ENCODE peak calls at places on chromosomes 2 and 18, in eight cellular contexts. Q is Peyer's patch, J is Calu3, G is GM06990, N is ovary, I is sigmoid colon, A is cardiac muscle cell, V is NCI-H146. F is an unnamed sample.

GRCh38 chr2:9474361-9475117 is at the start of gene IAH1:
- DNase-seq in A (peak; percentile 45), V (peak; percentile 65), G (peak; percentile 81), J (peak; percentile 53), Q (peak; percentile 84), I (peak; percentile 81), N (peak; percentile 74), F (no peak)

GRCh38 chr2:201366166-201366565 is 9.0 kb upstream of the FLACC1 start:
- DNase-seq in G (no peak), Q (no peak), J (no peak), V (no peak), N (no peak), I (no peak), A (no peak), F (no peak)

GRCh38 chr2:227153307-227153706 is 10.7 kb downstream of the COL4A4 start:
- DNase-seq in N (no peak), G (no peak), V (no peak), A (no peak), Q (no peak), J (peak; percentile 56), I (no peak), F (no peak)

GRCh38 chr2:124316875-124317605 is 292.0 kb downstream of the CNTNAP5 start:
- DNase-seq in I (no peak), N (no peak), A (no peak), Q (no peak), V (no peak), J (no peak), G (no peak), F (no peak)

GRCh38 chr18:39414009-39414700 is 1848.6 kb upstream of the CELF4 start:
- DNase-seq in I (no peak), N (no peak), Q (no peak), J (no peak), A (no peak), V (no peak), G (no peak), F (no peak)

GRCh38 chr18:44627245-44627644 is 53.4 kb upstream of the SETBP1 start:
- DNase-seq in I (no peak), Q (no peak), J (no peak), V (no peak), A (no peak), N (no peak), G (no peak), F (no peak)

GRCh38 chr2:16005819-16006536 is 65.6 kb downstream of the MYCN start:
- DNase-seq in V (peak; percentile 3), A (no peak), Q (peak; percentile 66), I (no peak), N (no peak), G (no peak), J (peak; percentile 65), F (peak; percentile 73)

GRCh38 chr18:59748628-59749360 is 51.6 kb upstream of the CCBE1 start:
- DNase-seq in N (no peak), A (no peak), J (no peak), Q (no peak), I (no peak), V (no peak), G (no peak), F (peak; percentile 13)

GRCh38 chr18:26185267-26185666 is 41.0 kb upstream of the TAF4B start:
- DNase-seq in N (no peak), Q (no peak), I (no peak), A (no peak), V (no peak), G (no peak), J (no peak), F (peak; percentile 3)

GRCh38 chr2:223472771-223473170 is 129.4 kb downstream of the SCG2 start:
- DNase-seq in V (no peak), N (no peak), Q (no peak), J (no peak), I (no peak), G (no peak), A (no peak), F (no peak)

GRCh38 chr2:214519258-214519818 is 108.5 kb downstream of the VWC2L start:
- DNase-seq in A (no peak), I (no peak), Q (no peak), N (no peak), V (peak; percentile 47), G (no peak), J (no peak), F (no peak)

GRCh38 chr2:196480653-196481322 is 158.7 kb upstream of the CCDC150 start:
- DNase-seq in I (no peak), G (no peak), J (no peak), A (no peak), V (no peak), N (no peak), Q (no peak), F (no peak)

GRCh38 chr2:164850235-164850634 is 8.6 kb upstream of the COBLL1 start:
- DNase-seq in G (no peak), J (no peak), I (no peak), N (no peak), V (no peak), A (no peak), Q (no peak), F (no peak)

GRCh38 chr2:156653670-156654069 is 217.5 kb downstream of the GPD2 start:
- DNase-seq in G (no peak), Q (no peak), I (no peak), J (peak; percentile 9), N (no peak), A (no peak), V (no peak), F (no peak)

GRCh38 chr2:98569197-98569793 is 39.0 kb downstream of the COA5 start:
- DNase-seq in V (no peak), A (peak; percentile 40), I (no peak), Q (peak; percentile 70), J (peak; percentile 55), G (no peak), N (no peak), F (peak; percentile 4)

GRCh38 chr2:149924028-149924427 is 336.5 kb upstream of the MMADHC start:
- DNase-seq in J (no peak), N (no peak), G (no peak), I (no peak), V (no peak), A (no peak), Q (no peak), F (no peak)

GRCh38 chr2:36253086-36253485 is 102.5 kb upstream of the CRIM1 start:
- DNase-seq in G (no peak), I (no peak), J (no peak), A (no peak), V (no peak), Q (no peak), N (no peak), F (no peak)

GRCh38 chr2:119545754-119546445 is 1.7 kb downstream of the CFAP221 start:
- DNase-seq in V (no peak), N (no peak), A (no peak), Q (no peak), J (no peak), I (no peak), G (no peak), F (no peak)

GRCh38 chr2:69734858-69735574 is 6.9 kb upstream of the ANXA4 start:
- DNase-seq in N (no peak), Q (no peak), I (no peak), J (no peak), V (no peak), A (no peak), G (no peak), F (no peak)

GRCh38 chr2:233999182-233999581 is 51.3 kb upstream of the SPP2 start:
- DNase-seq in Q (no peak), A (peak; percentile 7), V (no peak), I (no peak), N (no peak), J (no peak), G (no peak), F (no peak)

GRCh38 chr2:197356136-197356535 is 45.6 kb upstream of the ANKRD44 start:
- DNase-seq in G (no peak), I (no peak), Q (no peak), A (no peak), J (no peak), N (no peak), V (peak; percentile 42), F (no peak)

GRCh38 chr18:26487437-26487836 is 60.9 kb downstream of the KCTD1 start:
- DNase-seq in Q (no peak), V (no peak), A (no peak), I (no peak), J (peak; percentile 86), G (no peak), N (no peak), F (no peak)

GRCh38 chr2:100844514-100844913 is 24.6 kb downstream of the NPAS2 start:
- DNase-seq in I (no peak), J (no peak), A (no peak), N (no peak), Q (no peak), V (no peak), G (no peak), F (no peak)

GRCh38 chr2:9708683-9709538 is 78.1 kb upstream of the YWHAQ start:
- DNase-seq in G (peak; percentile 55), I (no peak), A (no peak), V (peak; percentile 19), Q (no peak), J (no peak), N (no peak), F (no peak)